ENCODE peak calls at places on chromosomes 6 and 20, in four cellular contexts. F is tibial nerve, D is upper lobe of right lung, T is brain microvascular endothelial cell. H is an unnamed sample.

GRCh38 chr6:144151010-144151727 is 852 bp downstream of the STX11 start:
- DNase-seq in T (no peak), F (peak; percentile 36), D (no peak), H (peak; percentile 20)

GRCh38 chr6:100464910-100465700 is at the start of gene SIM1:
- DNase-seq in T (peak; percentile 43), D (no peak), F (no peak), H (no peak)

GRCh38 chr6:53315086-53315724 is 33.5 kb downstream of the ELOVL5 start:
- DNase-seq in F (no peak), D (no peak), T (no peak), H (no peak)

GRCh38 chr6:12232339-12232738 is 57.8 kb upstream of the EDN1 start:
- DNase-seq in D (no peak), F (no peak), T (peak; percentile 72), H (no peak)

GRCh38 chr20:32480361-32481199 is 104.6 kb downstream of the NOL4L start:
- DNase-seq in F (no peak), T (no peak), D (no peak), H (no peak)

GRCh38 chr6:17354700-17355403 is 38.5 kb upstream of the CAP2 start:
- DNase-seq in T (peak; percentile 49), D (no peak), F (no peak), H (no peak)

GRCh38 chr20:63908008-63908682 is 13.2 kb downstream of the DNAJC5 start:
- DNase-seq in T (no peak), F (no peak), D (no peak), H (no peak)

GRCh38 chr6:152309648-152310047 is 327.5 kb downstream of the SYNE1 start:
- DNase-seq in F (no peak), D (no peak), T (no peak), H (no peak)

GRCh38 chr6:112475083-112475482 is 128.0 kb downstream of the RFPL4B start:
- DNase-seq in T (peak; percentile 64), D (no peak), F (no peak), H (no peak)

GRCh38 chr6:157461000-157461915 is 80.3 kb downstream of the ZDHHC14 start:
- DNase-seq in T (peak; percentile 48), F (no peak), D (no peak), H (no peak)

GRCh38 chr20:38859070-38859690 is 53.7 kb downstream of the PPP1R16B start:
- DNase-seq in F (no peak), T (no peak), D (no peak), H (no peak)

GRCh38 chr6:134381926-134382325 is 64.0 kb upstream of the SGK1 start:
- DNase-seq in F (no peak), T (no peak), D (no peak), H (no peak)

GRCh38 chr20:41408986-41409385 is 42.4 kb upstream of the EMILIN3 start:
- DNase-seq in F (no peak), T (no peak), D (no peak), H (no peak)

GRCh38 chr20:36061754-36062153 is 92.8 kb upstream of the EPB41L1 start:
- DNase-seq in T (no peak), F (no peak), D (no peak), H (peak; percentile 56)

GRCh38 chr6:91566467-91566866 is 979.6 kb upstream of the MAP3K7 start:
- DNase-seq in D (no peak), F (no peak), T (no peak), H (no peak)

GRCh38 chr6:107318100-107318736 is 141.1 kb downstream of the PDSS2 start:
- DNase-seq in D (peak; percentile 64), T (peak; percentile 67), F (peak; percentile 36), H (peak; percentile 16)

GRCh38 chr6:134177753-134178229 is 125.4 kb upstream of the SLC2A12 start:
- DNase-seq in D (no peak), T (peak; percentile 60), F (peak; percentile 34), H (peak; percentile 24)

GRCh38 chr6:18495236-18495635 is 108.1 kb downstream of the RNF144B start:
- DNase-seq in D (no peak), T (no peak), F (no peak), H (no peak)

GRCh38 chr6:170182781-170183120 is 108.1 kb downstream of the DLL1 start:
- DNase-seq in D (no peak), F (no peak), T (no peak), H (no peak)

GRCh38 chr20:58229198-58229802 is 847 bp upstream of the ANKRD60 start:
- DNase-seq in F (no peak), T (no peak), D (no peak), H (no peak)

GRCh38 chr20:59402697-59403096 is 102.3 kb downstream of the EDN3 start:
- DNase-seq in T (no peak), F (no peak), D (no peak), H (no peak)

DNA sequence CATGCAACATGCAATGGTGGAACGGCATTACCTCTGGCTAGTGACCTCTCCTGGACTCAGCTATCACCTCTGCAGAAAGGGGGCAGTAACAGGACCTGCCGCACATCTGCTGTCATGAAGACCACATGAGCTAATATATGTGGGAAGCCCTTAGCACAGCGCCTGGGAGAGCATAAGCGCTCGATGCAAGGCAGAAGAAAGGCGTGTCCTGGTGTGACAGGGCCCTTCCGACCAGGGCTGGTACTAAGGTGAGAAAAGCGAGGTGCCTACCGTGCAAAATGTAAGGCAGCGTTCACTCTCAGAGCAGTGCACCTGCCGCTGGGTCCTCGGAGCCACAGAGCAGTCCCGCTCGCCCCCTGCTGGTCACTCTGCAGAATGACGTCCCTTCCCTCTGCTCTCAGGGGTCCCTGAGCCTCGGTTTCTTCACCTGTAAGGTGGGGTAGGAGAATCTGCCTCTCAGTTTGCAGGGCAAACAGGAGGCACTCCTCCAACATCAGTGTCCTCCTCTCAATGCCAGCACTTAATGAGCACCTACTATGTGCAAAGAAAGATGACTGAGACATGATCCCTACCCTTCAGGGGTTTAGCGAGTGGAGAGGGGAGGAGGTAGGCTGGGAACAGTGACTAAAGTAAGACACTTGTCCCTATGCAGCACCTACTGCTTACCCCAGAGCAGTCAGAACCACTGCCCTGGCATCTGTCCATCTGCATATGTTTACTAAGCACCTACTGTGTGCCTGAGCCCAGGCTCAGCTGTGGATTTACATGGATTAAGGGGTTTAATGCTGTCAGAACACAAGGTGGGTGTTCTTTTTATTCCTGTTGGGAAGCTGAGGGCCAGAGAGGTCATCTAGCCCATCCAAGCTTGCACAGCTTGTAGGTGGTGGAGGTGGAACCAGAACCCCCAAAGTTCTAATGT is 41.1 kb upstream of the PTGIS start:
- DNase-seq in T (peak; percentile 12), F (no peak), D (peak; percentile 85), H (peak; percentile 70)
- H3K4me3 ChIP-seq in T (no peak overlapping the region), F (no peak overlapping the region), D (no peak overlapping the region), H (no peak overlapping the region)

DNA sequence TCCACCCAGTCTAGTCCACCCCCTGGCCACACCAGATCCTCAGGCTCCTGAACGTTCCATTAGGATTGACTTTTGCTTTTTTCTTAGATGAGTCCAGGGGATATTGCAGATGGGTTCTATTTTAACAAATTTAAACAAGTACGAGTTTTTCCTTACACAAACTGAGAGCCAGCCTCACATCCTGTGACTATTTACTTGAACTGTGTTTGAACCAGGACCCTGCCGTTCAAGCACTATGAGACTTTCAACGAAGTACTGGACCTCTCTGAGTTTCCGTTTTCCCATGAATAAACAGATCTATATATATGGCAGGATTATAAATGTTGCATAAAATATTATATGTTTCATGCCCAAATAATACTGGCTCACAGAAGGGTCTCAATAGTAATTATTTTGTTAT is 1.4 kb upstream of the METTL24 start:
- DNase-seq in F (no peak), T (peak; percentile 18), D (no peak), H (no peak)
- H3K27ac ChIP-seq in F (no peak overlapping the region), T (no peak overlapping the region), D (no peak overlapping the region), H (peak overlapping the region; percentile 98)

GRCh38 chr20:21395039-21395665 is 2.2 kb downstream of the NKX2-4 start:
- DNase-seq in T (no peak), F (no peak), D (no peak), H (no peak)
- H3K4me3 ChIP-seq in T (no peak overlapping the region), F (no peak overlapping the region), D (no peak overlapping the region), H (no peak overlapping the region)

DNA sequence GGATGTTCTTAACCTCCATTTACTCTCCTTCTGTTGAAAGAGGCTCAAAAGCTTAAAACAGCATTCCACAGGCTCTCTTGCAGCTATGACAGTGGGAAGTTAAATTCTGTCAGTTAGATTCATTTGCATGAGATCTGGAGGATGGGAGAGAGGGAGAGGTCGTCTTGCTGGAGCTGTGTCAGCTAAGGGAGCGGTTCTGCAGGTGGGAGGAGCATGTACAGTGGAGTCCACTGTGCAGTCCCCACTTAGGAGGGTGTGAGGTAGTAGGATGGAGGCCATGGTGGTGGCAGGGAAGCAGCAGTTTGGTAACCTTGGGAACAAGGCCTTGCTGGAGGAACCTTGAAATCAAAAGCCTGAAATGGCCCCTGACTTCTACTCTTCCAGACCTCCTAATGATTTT is 12.0 kb upstream of the B4GALT5 start:
- DNase-seq in D (no peak), T (no peak), F (no peak), H (no peak)
- H3K27ac ChIP-seq in D (peak overlapping the region; percentile 65), T (no peak overlapping the region), F (no peak overlapping the region), H (no peak overlapping the region)

DNA sequence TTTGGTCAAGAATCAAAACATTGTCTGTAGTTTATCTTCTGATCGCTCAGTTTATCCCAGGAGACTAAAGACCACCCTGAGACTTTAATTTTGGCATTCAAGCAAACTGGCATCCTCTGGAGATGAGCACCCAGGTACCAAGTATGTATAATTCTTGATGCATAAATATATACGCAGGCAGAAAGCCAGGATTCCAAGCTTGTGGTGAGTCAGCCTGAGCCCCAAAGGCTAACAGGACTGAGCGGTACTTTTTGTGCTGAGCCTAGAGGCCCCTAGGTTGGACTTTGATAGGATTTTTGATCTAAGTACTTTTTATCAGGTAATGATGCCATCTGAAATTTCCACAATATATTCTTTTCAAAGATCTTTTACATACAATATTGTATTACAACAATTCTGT is 301.3 kb downstream of the TFAP2B start:
- DNase-seq in F (no peak), D (no peak), T (no peak), H (no peak)
- H3K4me3 ChIP-seq in F (no peak overlapping the region), D (no peak overlapping the region), T (no peak overlapping the region), H (no peak overlapping the region)

GRCh38 chr6:43683708-43684455 is 3.7 kb downstream of the MRPS18A start:
- DNase-seq in D (no peak), F (no peak), T (no peak), H (no peak)
- H3K27ac ChIP-seq in D (no peak overlapping the region), F (no peak overlapping the region), T (no peak overlapping the region), H (no peak overlapping the region)

DNA sequence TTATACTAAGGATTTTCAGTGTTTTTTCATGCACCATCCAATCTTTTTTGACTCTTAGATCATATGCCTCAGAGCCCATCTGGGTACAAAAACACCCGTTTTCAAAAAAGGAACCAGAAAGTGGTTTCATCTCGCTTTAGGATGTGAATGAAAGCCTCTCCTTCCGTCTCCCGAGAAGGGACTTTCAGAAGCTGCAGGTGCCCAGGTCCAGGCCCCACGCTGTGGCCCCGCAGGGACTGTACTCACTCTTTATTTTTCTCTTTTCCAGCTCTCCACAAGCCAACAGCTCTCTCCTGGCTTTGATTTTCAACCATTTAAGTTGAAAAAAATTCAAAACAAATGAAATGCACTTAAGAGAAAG is 467.5 kb downstream of the PREX1 start:
- DNase-seq in T (no peak), D (no peak), F (no peak), H (no peak)
- H3K4me3 ChIP-seq in T (no peak overlapping the region), D (no peak overlapping the region), F (no peak overlapping the region), H (no peak overlapping the region)

H was measured in uterus.